ENCODE peak calls at places on chromosomes 4 and X, in five cellular contexts. I, Q, E, D and S are unnamed samples.

GRCh38 chr4:90121961-90122748 is 5.0 kb upstream of the CCSER1 start:
- DNase-seq in I (no peak), Q (no peak), E (peak; percentile 13), D (no peak), S (no peak)

GRCh38 chr4:98689507-98690174 is 31.2 kb upstream of the TSPAN5 start:
- DNase-seq in I (no peak), Q (no peak), E (no peak), D (no peak), S (no peak)

GRCh38 chrX:115233497-115234219 is at the start of gene LRCH2:
- DNase-seq in I (no peak), Q (no peak), E (no peak), D (no peak), S (no peak)

GRCh38 chrX:46573896-46574336 is 351 bp downstream of the CHST7 start:
- DNase-seq in I (peak; percentile 77), Q (peak; percentile 65), E (peak; percentile 15), D (peak; percentile 59), S (no peak)

GRCh38 chrX:40867352-40867751 is 132.0 kb upstream of the MED14 start:
- DNase-seq in I (no peak), Q (peak; percentile 51), E (no peak), D (no peak), S (no peak)

GRCh38 chr4:24104173-24104572 is 214.3 kb upstream of the PPARGC1A start:
- DNase-seq in I (no peak), Q (no peak), E (no peak), D (no peak), S (no peak)

GRCh38 chr4:108287834-108288413 is 119.2 kb upstream of the LEF1 start:
- DNase-seq in I (no peak), Q (no peak), E (no peak), D (no peak), S (no peak)

GRCh38 chrX:40434947-40435346 is 145.8 kb upstream of the ATP6AP2 start:
- DNase-seq in I (no peak), Q (no peak), E (peak; percentile 79), D (no peak), S (no peak)

GRCh38 chr4:84493092-84493850 is 5.8 kb downstream of the NKX6-1 start:
- DNase-seq in I (no peak), Q (peak; percentile 41), E (no peak), D (no peak), S (no peak)

GRCh38 chrX:153662266-153662665 is 11.3 kb downstream of the PNCK start:
- DNase-seq in I (peak; percentile 33), Q (no peak), E (no peak), D (peak; percentile 35), S (no peak)

GRCh38 chrX:154317391-154318000 is 21.9 kb downstream of the TKTL1 start:
- DNase-seq in I (no peak), Q (peak; percentile 4), E (peak; percentile 45), D (no peak), S (no peak)

GRCh38 chr4:122003335-122003734 is 51.5 kb upstream of the TRPC3 start:
- DNase-seq in I (no peak), Q (peak; percentile 33), E (peak; percentile 24), D (no peak), S (no peak)

GRCh38 chrX:153333821-153334653 is at the start of gene ZNF275:
- DNase-seq in I (peak; percentile 71), Q (peak; percentile 64), E (peak; percentile 46), D (peak; percentile 70), S (peak; percentile 63)

GRCh38 chrX:136055651-136056221 is 70.5 kb downstream of the SLC9A6 start:
- DNase-seq in I (no peak), Q (no peak), E (no peak), D (no peak), S (no peak)

GRCh38 chrX:17361620-17362019 is 13.4 kb upstream of the NHS start:
- DNase-seq in I (no peak), Q (peak; percentile 38), E (peak; percentile 2), D (no peak), S (no peak)

GRCh38 chr4:142434519-142435224 is 411.4 kb downstream of the INPP4B start:
- DNase-seq in I (no peak), Q (no peak), E (no peak), D (no peak), S (no peak)

GRCh38 chr4:159206427-159206871 is 103.6 kb downstream of the RAPGEF2 start:
- DNase-seq in I (no peak), Q (no peak), E (no peak), D (no peak), S (no peak)

GRCh38 chr4:7134737-7135388 is 57.5 kb upstream of the SORCS2 start:
- DNase-seq in I (no peak), Q (peak; percentile 4), E (no peak), D (no peak), S (no peak)

GRCh38 chr4:164876680-164877324 is at the start of gene APELA:
- DNase-seq in I (no peak), Q (no peak), E (no peak), D (no peak), S (no peak)

GRCh38 chrX:102765217-102765616 is 44.7 kb downstream of the GPRASP3 start:
- DNase-seq in I (no peak), Q (peak; percentile 49), E (no peak), D (no peak), S (no peak)

GRCh38 chr4:98092833-98093439 is 50.3 kb downstream of the STPG2 start:
- DNase-seq in I (no peak), Q (peak; percentile 17), E (peak; percentile 9), D (no peak), S (no peak)

GRCh38 chr4:6333301-6334202 is 63.9 kb downstream of the WFS1 start:
- DNase-seq in I (no peak), Q (no peak), E (no peak), D (no peak), S (peak; percentile 31)

GRCh38 chr4:70225824-70226223 is at the start of gene FDCSP:
- DNase-seq in I (no peak), Q (no peak), E (no peak), D (no peak), S (no peak)

GRCh38 chrX:124335598-124335997 is 3.1 kb downstream of the TEX13D start:
- DNase-seq in I (no peak), Q (no peak), E (no peak), D (no peak), S (no peak)

GRCh38 chrX:119654112-119654531 is 38.8 kb downstream of the SEPTIN6 start:
- DNase-seq in I (peak; percentile 52), Q (no peak), E (no peak), D (no peak), S (no peak)

GRCh38 chrX:68697465-68698125 is 50.1 kb downstream of the STARD8 start:
- DNase-seq in I (no peak), Q (no peak), E (no peak), D (no peak), S (no peak)

GRCh38 chr4:88991746-88992145 is 65.2 kb downstream of the FAM13A start:
- DNase-seq in I (no peak), Q (no peak), E (no peak), D (no peak), S (no peak)